ENCODE peak calls at places on chromosome 1, in four cellular contexts. N is right lobe of liver, J is MCF 10A, D is dorsolateral prefrontal cortex. L is an unnamed sample.

GRCh38 chr1:2552189-2552588 is 4.0 kb upstream of the TNFRSF14 start:
- DNase-seq in N (no peak), J (no peak), D (no peak), L (no peak)

GRCh38 chr1:223802602-223803001 is 43.1 kb downstream of the TP53BP2 start:
- DNase-seq in N (no peak), J (no peak), D (no peak), L (no peak)

GRCh38 chr1:236141447-236142357 is 637 bp upstream of the GPR137B start:
- DNase-seq in N (peak; percentile 47), J (peak; percentile 62), D (no peak), L (peak; percentile 55)

GRCh38 chr1:115222616-115223402 is 115.2 kb downstream of the NGF start:
- DNase-seq in N (no peak), J (peak; percentile 47), D (no peak), L (no peak)

GRCh38 chr1:115764541-115764940 is 4.0 kb downstream of the CASQ2 start:
- DNase-seq in N (peak; percentile 22), J (peak; percentile 68), D (no peak), L (no peak)

GRCh38 chr1:167221126-167221803 is 579 bp downstream of the POU2F1 start:
- DNase-seq in N (no peak), J (no peak), D (no peak), L (peak; percentile 39)

GRCh38 chr1:245099401-245099800 is 55.4 kb upstream of the KIF26B start:
- DNase-seq in N (no peak), J (no peak), D (no peak), L (no peak)

GRCh38 chr1:66809736-66810326 is 8.8 kb upstream of the INSL5 start:
- DNase-seq in N (no peak), J (peak; percentile 13), D (no peak), L (no peak)

DNA sequence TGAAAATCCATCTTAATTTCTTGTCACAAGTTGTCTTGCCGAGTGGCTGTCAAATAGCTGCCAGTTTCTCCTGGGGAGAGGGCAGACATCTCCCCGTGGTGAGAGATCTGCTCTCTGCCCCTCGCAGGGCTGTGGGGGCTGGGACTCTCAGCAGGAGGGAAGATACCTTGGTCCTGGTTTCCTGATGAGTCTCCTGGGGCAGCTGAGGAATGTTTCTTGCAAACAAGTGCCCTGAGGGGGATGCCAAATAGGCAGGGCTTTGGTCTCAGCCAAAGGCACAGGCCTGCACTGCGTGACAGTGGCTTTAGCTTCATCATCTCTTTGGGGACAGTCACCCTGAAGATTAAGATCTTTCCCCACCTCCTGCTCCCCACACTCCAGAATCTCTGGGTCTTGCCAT is 40.9 kb downstream of the SYT6 start:
- DNase-seq in N (no peak), J (no peak), D (no peak), L (no peak)
- TF ChIP-seq CTCF in N (no peak), J (no peak), D (no peak), L (no peak)

GRCh38 chr1:15417365-15417934 is 7.8 kb downstream of the EFHD2 start:
- DNase-seq in N (peak; percentile 41), J (peak; percentile 91), D (no peak), L (no peak)
- TF ChIP-seq CTCF in N (no peak), J (no peak), D (no peak), L (no peak)

DNA sequence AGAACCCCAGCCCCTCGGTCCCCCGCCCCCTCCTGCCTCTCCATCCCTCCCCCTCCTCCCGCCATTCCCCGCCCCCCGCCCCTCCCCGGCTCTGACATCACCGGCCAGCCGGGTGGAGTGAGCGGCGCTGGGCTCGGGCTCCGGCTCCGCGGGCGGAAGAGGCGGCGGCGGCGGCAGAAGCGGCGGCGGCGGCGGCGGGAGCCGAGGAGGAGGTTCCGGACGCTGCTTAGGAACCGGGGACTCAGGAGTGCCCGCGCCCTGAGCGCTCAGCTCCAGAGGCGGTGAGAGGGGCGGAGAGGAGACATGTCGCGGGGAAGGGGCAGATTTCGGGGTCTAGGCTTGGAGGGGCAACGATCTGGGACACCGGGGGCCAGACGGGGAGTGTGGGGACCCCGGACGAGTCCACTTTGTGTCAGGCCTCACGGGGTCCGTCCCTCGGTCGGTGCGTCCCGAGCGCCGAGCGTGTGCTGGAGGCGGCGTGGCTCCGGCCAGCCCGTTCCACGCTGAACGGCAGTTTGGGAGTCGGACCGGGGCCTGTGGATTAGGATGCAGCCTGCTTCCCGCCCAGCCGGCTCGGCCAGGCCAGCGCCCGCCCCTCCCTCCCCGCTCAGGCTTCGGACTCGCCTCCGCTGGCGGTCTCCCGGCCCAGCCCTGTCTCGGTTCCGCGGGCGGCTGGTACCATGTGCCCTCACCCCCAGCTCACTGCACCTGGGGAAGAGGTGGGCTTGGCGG is at the start of gene PEA15:
- DNase-seq in N (peak; percentile 84), J (peak; percentile 75), D (peak; percentile 83), L (peak; percentile 60)
- TF ChIP-seq CTCF in N (no peak), J (no peak), D (no peak), L (no peak)

DNA sequence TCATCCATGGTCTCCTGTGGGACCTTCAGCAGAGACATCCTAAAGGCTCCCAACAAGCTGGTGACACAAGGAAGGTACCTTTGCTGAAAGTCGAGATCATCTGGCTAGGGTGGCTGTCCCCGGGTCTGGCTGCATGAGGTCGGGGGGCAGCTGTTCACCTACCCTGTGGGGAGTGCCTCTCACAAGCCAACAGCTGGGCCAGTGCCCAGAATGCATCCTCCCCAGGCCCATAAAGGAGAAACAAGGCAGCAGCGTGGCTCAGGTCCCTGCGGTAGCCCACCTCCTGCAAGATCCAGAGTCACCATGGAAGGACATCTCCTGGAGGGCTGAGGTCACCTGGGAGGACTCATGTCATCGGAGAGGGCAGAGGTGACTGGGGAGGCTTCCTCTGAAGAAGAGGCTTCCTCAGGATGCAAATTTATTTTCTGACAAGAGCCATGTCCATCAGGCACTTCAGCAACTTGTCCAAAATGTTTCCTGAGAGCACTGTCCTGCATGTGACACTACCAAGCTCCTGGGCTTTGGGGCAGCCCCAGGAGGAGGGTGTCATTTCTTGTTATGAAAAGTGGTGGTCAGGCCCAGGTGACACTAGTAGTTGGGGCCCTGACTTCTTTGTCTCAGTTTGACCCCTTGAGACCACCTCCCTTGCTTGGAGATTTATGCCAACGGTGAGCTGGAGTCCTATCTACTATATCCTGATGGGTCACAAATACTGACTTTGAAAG is 6.7 kb upstream of the SMYD3 start:
- DNase-seq in N (no peak), J (no peak), D (no peak), L (no peak)
- TF ChIP-seq CTCF in N (no peak), J (no peak), D (no peak), L (no peak)

GRCh38 chr1:186781731-186782130 is 47.0 kb upstream of the PLA2G4A start:
- DNase-seq in N (no peak), J (no peak), D (no peak), L (no peak)

GRCh38 chr1:186780081-186780480 is 48.7 kb upstream of the PLA2G4A start:
- DNase-seq in N (no peak), J (no peak), D (no peak), L (no peak)

GRCh38 chr1:186785503-186785902 is 43.2 kb upstream of the PLA2G4A start:
- DNase-seq in N (no peak), J (peak; percentile 56), D (no peak), L (no peak)

GRCh38 chr1:186783193-186783592 is 45.6 kb upstream of the PLA2G4A start:
- DNase-seq in N (no peak), J (no peak), D (no peak), L (no peak)

DNA sequence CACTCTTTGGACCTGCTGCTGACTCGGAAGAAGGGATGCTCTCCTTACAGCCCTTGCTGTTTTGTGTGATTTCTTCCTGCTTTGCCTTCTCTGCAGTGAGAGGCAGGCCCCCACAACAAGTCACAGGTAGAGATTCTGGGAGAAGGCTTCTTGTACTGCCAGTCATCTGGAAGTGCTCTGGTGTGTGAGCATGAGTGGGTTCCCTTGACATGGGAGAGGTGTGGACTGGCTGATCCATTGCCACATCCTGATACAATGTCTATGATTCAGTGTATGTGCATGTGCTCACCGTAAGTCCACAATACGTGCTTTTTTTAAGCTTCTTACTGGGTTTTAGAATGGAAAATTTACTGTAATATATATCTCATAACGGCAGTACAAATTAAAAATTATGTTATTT is 46.0 kb upstream of the PLA2G4A start:
- DNase-seq in N (no peak), J (no peak), D (no peak), L (no peak)
- TF ChIP-seq CTCF in N (no peak), J (no peak), D (no peak), L (no peak)

DNA sequence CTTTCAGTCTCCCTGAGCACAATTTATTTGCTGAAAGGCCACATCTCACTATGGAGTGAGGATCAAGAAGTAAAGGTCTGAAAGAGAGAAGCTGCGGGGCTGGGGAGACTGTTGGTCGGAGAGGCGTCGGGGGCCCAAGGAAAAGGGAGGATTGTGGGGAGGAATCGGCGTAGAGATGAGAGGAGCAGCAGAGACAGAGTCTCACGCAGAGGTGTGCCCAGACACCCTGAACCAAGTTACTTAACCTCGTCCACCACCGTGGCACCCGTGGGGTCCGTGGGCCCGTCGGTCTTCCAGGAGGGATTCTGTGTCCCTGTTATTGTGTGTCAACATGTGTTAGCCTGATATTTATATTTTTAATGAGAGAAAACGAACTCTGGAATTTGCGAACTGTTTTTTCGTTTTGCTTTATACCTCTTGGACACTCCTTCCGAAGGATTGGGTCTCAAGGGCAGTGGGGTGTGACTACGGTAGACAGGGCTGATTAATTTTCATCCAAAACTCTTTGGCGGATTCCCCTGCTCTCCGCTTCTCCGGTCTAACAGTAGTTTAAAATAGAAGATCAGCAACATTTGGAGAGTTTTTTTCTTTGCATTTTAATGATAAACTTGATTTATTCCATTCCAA is 3.9 kb upstream of the NBPF1 start:
- DNase-seq in N (peak; percentile 28), J (no peak), D (peak; percentile 38), L (peak; percentile 44)
- TF ChIP-seq CTCF in N (no peak), J (no peak), D (no peak), L (no peak)

DNA sequence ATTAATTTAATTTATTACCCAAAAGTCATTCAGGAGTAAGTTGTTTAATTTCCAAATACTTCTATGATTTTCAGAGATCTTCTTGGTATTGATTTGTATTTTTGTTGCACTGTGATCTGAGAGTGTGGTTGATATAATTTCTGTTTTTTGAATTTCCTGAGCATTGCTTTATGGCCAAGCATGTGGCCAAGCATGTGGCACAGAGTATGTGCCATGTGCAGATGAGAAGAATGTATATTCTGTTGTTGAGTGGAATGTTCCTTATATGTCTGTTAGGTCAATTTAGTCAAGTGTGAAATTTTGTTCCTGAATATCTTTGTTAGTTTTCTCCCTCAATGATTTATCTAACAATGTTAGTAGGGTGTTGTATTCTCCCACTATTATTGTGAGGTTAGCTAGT is 25.3 kb upstream of the IFI16 start:
- DNase-seq in N (no peak), J (no peak), D (no peak), L (no peak)
- TF ChIP-seq CTCF in N (no peak), J (no peak), D (no peak), L (no peak)

DNA sequence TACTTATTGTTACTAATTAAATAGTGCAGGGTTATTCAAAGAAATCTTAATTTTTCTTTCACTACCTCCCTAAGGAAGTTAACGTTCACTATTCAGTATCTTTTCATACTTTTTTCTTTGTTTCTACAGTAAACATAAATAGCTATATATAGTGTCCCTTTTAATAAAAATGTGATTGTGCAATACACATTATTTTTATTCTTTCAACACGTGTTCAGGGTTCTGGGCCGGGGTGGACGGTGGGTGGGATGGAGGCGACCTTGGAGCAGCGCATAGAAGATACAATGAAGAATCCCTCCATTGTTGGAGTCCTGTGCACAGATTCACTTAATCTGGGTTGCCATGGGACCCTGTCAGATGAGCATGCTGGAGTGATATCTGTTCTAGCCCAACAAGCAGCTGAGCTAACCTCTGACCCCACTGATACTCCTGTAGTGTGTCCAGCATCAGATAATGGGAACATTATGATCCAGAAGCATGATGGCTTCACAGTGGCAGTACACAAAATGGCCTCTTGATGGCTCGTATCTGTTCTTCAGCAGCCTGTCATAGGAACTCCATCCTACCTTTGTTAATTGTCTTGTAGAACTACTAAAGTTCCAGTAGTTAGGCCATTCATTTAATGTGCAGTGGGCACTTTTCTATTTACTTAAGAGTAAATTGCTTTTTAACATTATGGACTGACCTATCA is 155.9 kb upstream of the L1TD1 start:
- DNase-seq in N (no peak), J (no peak), D (no peak), L (no peak)
- TF ChIP-seq CTCF in N (no peak), J (no peak), D (no peak), L (no peak)

L was measured in mesothelial cell of epicardium.